ENCODE peak calls at places on chromosomes 5 and 9, in five cellular contexts. One of them, this sample, is unnamed.

GRCh38 chr9:134962998-134963364 is 45.3 kb upstream of the FCN1 start:
- DNase-seq in heart right ventricle: no peak
- DNase-seq in bronchial epithelial cell: no peak
- DNase-seq in Peyer's patch: peak; percentile 32
- DNase-seq in H9: no peak
- DNase-seq in this sample: no peak

GRCh38 chr5:43973318-43973717 is 370.3 kb downstream of the NNT start:
- DNase-seq in heart right ventricle: no peak
- DNase-seq in bronchial epithelial cell: peak; percentile 12
- DNase-seq in Peyer's patch: no peak
- DNase-seq in H9: no peak
- DNase-seq in this sample: no peak

GRCh38 chr5:168295574-168296201 is 4.2 kb downstream of the WWC1 start:
- DNase-seq in heart right ventricle: no peak
- DNase-seq in bronchial epithelial cell: peak; percentile 63
- DNase-seq in Peyer's patch: no peak
- DNase-seq in H9: peak; percentile 85
- DNase-seq in this sample: no peak

GRCh38 chr5:81842795-81843377 is 92.0 kb upstream of the SSBP2 start:
- DNase-seq in heart right ventricle: no peak
- DNase-seq in bronchial epithelial cell: peak; percentile 97
- DNase-seq in Peyer's patch: no peak
- DNase-seq in H9: no peak
- DNase-seq in this sample: no peak

GRCh38 chr5:59358497-59358896 is 535.0 kb downstream of the PDE4D start:
- DNase-seq in heart right ventricle: no peak
- DNase-seq in bronchial epithelial cell: no peak
- DNase-seq in Peyer's patch: no peak
- DNase-seq in H9: peak; percentile 35
- DNase-seq in this sample: peak; percentile 48

GRCh38 chr5:173884402-173885053 is 3.6 kb upstream of the CPEB4 start:
- DNase-seq in heart right ventricle: no peak
- DNase-seq in bronchial epithelial cell: no peak
- DNase-seq in Peyer's patch: peak; percentile 66
- DNase-seq in H9: no peak
- DNase-seq in this sample: no peak

GRCh38 chr5:38167562-38167996 is 90.8 kb upstream of the EGFLAM start:
- DNase-seq in heart right ventricle: peak; percentile 27
- DNase-seq in bronchial epithelial cell: no peak
- DNase-seq in Peyer's patch: no peak
- DNase-seq in H9: peak; percentile 40
- DNase-seq in this sample: no peak

GRCh38 chr9:133347515-133347984 is 381 bp downstream of the MED22 start:
- DNase-seq in heart right ventricle: peak; percentile 46
- DNase-seq in bronchial epithelial cell: no peak
- DNase-seq in Peyer's patch: peak; percentile 73
- DNase-seq in H9: no peak
- DNase-seq in this sample: no peak

GRCh38 chr5:126868961-126869451 is 92.1 kb downstream of the LMNB1 start:
- DNase-seq in heart right ventricle: peak; percentile 46
- DNase-seq in bronchial epithelial cell: peak; percentile 17
- DNase-seq in Peyer's patch: no peak
- DNase-seq in H9: peak; percentile 66
- DNase-seq in this sample: no peak

GRCh38 chr5:138111937-138112336 is 27.3 kb downstream of the NME5 start:
- DNase-seq in heart right ventricle: no peak
- DNase-seq in bronchial epithelial cell: peak; percentile 23
- DNase-seq in Peyer's patch: no peak
- DNase-seq in H9: no peak
- DNase-seq in this sample: no peak

GRCh38 chr5:74526111-74526510 is 114.4 kb downstream of the ENC1 start:
- DNase-seq in heart right ventricle: no peak
- DNase-seq in bronchial epithelial cell: no peak
- DNase-seq in Peyer's patch: no peak
- DNase-seq in H9: no peak
- DNase-seq in this sample: no peak

GRCh38 chr5:131275996-131276535 is 12.2 kb downstream of the CDC42SE2 start:
- DNase-seq in heart right ventricle: no peak
- DNase-seq in bronchial epithelial cell: no peak
- DNase-seq in Peyer's patch: no peak
- DNase-seq in H9: no peak
- DNase-seq in this sample: no peak

GRCh38 chr5:43386960-43387362 is 25.2 kb downstream of the CCL28 start:
- DNase-seq in heart right ventricle: no peak
- DNase-seq in bronchial epithelial cell: peak; percentile 81
- DNase-seq in Peyer's patch: no peak
- DNase-seq in H9: no peak
- DNase-seq in this sample: no peak

GRCh38 chr5:78841767-78842166 is 143.3 kb downstream of the ARSB start:
- DNase-seq in heart right ventricle: no peak
- DNase-seq in bronchial epithelial cell: no peak
- DNase-seq in Peyer's patch: no peak
- DNase-seq in H9: no peak
- DNase-seq in this sample: no peak

GRCh38 chr5:139644646-139645494 is 3.3 kb upstream of the CXXC5 start:
- DNase-seq in heart right ventricle: no peak
- DNase-seq in bronchial epithelial cell: no peak
- DNase-seq in Peyer's patch: peak; percentile 18
- DNase-seq in H9: no peak
- DNase-seq in this sample: no peak

GRCh38 chr5:67141644-67142043 is 55.0 kb downstream of the CD180 start:
- DNase-seq in heart right ventricle: no peak
- DNase-seq in bronchial epithelial cell: no peak
- DNase-seq in Peyer's patch: no peak
- DNase-seq in H9: no peak
- DNase-seq in this sample: no peak

GRCh38 chr5:88674262-88675158 is 208.5 kb downstream of the MEF2C start:
- DNase-seq in heart right ventricle: no peak
- DNase-seq in bronchial epithelial cell: no peak
- DNase-seq in Peyer's patch: peak; percentile 51
- DNase-seq in H9: peak; percentile 79
- DNase-seq in this sample: no peak

GRCh38 chr5:37735649-37736347 is 104.0 kb downstream of the GDNF start:
- DNase-seq in heart right ventricle: no peak
- DNase-seq in bronchial epithelial cell: no peak
- DNase-seq in Peyer's patch: no peak
- DNase-seq in H9: no peak
- DNase-seq in this sample: no peak

GRCh38 chr5:963673-964531 is 44.7 kb upstream of the NKD2 start:
- DNase-seq in heart right ventricle: peak; percentile 44
- DNase-seq in bronchial epithelial cell: no peak
- DNase-seq in Peyer's patch: peak; percentile 46
- DNase-seq in H9: no peak
- DNase-seq in this sample: peak; percentile 30

GRCh38 chr5:7426284-7426683 is 30.3 kb downstream of the ADCY2 start:
- DNase-seq in heart right ventricle: no peak
- DNase-seq in bronchial epithelial cell: no peak
- DNase-seq in Peyer's patch: no peak
- DNase-seq in H9: no peak
- DNase-seq in this sample: no peak

GRCh38 chr5:12861891-12862290 is 957.6 kb upstream of the CTNND2 start:
- DNase-seq in heart right ventricle: no peak
- DNase-seq in bronchial epithelial cell: no peak
- DNase-seq in Peyer's patch: no peak
- DNase-seq in H9: no peak
- DNase-seq in this sample: no peak
- TF ChIP-seq CTCF in heart right ventricle: no peak
- TF ChIP-seq CTCF in bronchial epithelial cell: no peak
- TF ChIP-seq CTCF in Peyer's patch: no peak
- TF ChIP-seq CTCF in H9: peak; percentile 40
- TF ChIP-seq CTCF in this sample: no peak

DNA sequence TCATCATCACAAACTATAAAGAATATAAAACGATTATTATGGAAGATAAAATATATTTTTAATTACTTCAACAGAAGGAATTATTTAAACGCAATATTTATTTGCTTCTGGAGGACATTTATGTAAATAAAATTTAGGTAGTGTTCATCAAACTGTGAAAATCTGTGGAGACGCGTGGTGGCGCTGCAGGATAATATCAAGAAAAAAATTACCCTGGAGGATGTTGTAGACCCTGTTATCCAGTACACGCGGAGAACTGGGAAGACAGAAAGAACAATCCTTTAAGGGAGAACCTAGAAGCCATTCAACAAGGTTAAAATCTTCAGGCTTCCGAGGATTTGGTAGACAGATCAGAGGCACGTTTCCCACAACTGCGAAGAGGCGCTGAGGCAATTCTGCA is at the start of gene PCDHB12:
- DNase-seq in heart right ventricle: no peak
- DNase-seq in bronchial epithelial cell: no peak
- DNase-seq in Peyer's patch: no peak
- DNase-seq in H9: peak; percentile 50
- DNase-seq in this sample: no peak
- TF ChIP-seq CTCF in heart right ventricle: no peak
- TF ChIP-seq CTCF in bronchial epithelial cell: no peak
- TF ChIP-seq CTCF in Peyer's patch: no peak
- TF ChIP-seq CTCF in H9: peak; percentile 74
- TF ChIP-seq CTCF in this sample: no peak

DNA sequence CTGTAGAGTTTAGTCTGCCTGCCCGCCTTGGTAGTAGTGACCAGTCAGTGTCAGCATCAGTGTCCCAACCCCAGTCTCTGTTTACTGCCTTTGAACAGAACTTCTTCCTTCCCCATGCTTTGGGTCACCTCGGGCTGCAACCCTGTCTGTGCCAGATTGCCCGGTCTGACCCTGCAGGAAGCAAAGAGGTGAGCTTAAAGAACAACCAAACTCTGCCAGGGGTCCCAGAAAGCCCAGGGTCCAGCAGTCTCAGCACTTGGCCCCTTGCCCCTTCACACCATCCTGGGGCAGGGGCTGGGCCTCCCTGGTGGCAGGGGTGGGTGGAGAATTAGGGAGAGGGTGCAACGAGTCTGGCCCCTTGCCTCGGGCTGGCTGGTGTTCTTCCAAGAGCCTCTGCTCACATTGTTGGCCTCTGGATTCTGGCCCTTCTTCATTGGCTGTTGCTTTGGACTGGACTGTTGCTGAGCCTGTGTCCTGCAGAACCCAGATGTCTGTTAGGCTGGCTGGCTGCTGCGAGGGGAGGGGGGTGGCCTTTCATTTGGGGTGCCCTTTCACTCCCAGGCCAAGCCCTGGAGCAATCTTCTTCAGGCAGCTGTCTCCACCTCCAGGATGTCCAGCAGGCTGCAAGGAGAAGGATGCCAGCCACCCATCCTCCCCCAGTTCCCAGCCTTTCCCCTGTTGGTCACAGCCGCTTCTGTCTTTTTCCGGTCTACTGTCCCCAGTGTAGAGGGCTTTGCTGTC is 51.2 kb downstream of the SAR1B start:
- DNase-seq in heart right ventricle: no peak
- DNase-seq in bronchial epithelial cell: no peak
- DNase-seq in Peyer's patch: peak; percentile 46
- DNase-seq in H9: no peak
- DNase-seq in this sample: no peak
- TF ChIP-seq CTCF in heart right ventricle: no peak
- TF ChIP-seq CTCF in bronchial epithelial cell: no peak
- TF ChIP-seq CTCF in Peyer's patch: no peak
- TF ChIP-seq CTCF in H9: no peak
- TF ChIP-seq CTCF in this sample: no peak

GRCh38 chr9:127369428-127369827 is 27.5 kb upstream of the SLC2A8 start:
- DNase-seq in heart right ventricle: no peak
- DNase-seq in bronchial epithelial cell: no peak
- DNase-seq in Peyer's patch: no peak
- DNase-seq in H9: peak; percentile 45
- DNase-seq in this sample: no peak
- TF ChIP-seq CTCF in heart right ventricle: no peak
- TF ChIP-seq CTCF in bronchial epithelial cell: no peak
- TF ChIP-seq CTCF in Peyer's patch: no peak
- TF ChIP-seq CTCF in H9: no peak
- TF ChIP-seq CTCF in this sample: no peak

DNA sequence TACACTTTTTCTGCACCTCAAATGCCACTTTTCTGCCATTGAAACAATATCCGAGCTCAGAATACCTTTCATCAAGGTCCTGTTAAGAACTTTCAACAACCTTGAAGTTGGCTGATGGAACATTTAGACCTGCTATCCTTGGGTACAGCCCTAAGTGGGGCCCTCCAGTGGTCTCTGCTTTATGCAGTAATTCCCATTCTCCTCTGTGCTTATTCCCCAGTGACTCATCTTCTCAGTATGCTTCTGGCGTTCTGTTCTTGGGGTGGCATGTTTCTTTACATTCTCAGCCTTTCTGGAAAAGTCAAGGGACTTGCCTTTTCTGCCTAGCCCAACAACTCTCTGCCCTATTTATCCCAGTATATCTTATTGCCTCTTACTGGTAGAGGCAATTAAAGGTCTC is 7.1 kb downstream of the ANP32B start:
- DNase-seq in heart right ventricle: no peak
- DNase-seq in bronchial epithelial cell: peak; percentile 62
- DNase-seq in Peyer's patch: no peak
- DNase-seq in H9: no peak
- DNase-seq in this sample: no peak
- TF ChIP-seq CTCF in heart right ventricle: no peak
- TF ChIP-seq CTCF in bronchial epithelial cell: no peak
- TF ChIP-seq CTCF in Peyer's patch: no peak
- TF ChIP-seq CTCF in H9: no peak
- TF ChIP-seq CTCF in this sample: no peak

DNA sequence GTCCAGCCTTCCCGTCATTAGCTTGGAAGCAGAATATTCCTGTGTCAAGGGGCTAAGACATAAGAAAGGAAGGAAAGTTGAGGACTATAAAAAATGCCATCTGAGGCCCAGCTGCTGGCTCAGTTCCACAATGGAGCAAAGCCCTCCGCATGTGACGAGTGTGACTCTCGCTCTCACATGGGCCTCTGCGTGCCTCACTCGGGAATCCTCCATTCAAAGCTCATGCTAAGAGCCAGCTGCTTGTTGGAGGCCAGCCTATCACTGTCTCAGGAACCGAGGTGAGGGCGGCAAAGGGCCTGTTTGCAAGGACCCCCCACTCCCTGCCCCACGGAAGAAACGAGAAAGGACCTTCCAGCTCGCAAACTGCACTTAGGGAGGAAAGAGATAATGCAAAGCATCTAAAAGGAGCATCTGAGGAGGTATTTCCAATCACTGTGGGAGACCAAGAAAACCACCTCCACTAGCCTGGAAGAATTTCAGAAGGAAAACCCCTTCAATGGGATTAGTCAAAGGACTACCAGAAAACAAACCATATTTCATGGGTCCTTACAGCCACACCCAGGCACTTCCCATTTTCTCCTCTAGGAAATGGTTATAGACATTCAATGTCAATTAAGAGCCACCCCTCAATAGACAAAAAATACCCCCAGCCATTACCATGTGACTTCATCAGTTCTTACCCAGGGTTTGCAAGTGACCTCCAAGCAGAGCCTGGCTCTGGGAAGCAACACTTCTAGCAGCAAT is 95.3 kb downstream of the PRRT1B start:
- DNase-seq in heart right ventricle: no peak
- DNase-seq in bronchial epithelial cell: peak; percentile 68
- DNase-seq in Peyer's patch: no peak
- DNase-seq in H9: no peak
- DNase-seq in this sample: no peak
- TF ChIP-seq CTCF in heart right ventricle: no peak
- TF ChIP-seq CTCF in bronchial epithelial cell: no peak
- TF ChIP-seq CTCF in Peyer's patch: no peak
- TF ChIP-seq CTCF in H9: no peak
- TF ChIP-seq CTCF in this sample: no peak

This sample was measured in natural killer cell.